ENCODE peak calls at places on chromosomes 16 and 17, in ten cellular contexts. One of them, this sample, is unnamed.

GRCh38 chr17:69592692-69593350 is 178.3 kb downstream of the MAP2K6 start:
- DNase-seq in hepatocyte: no peak
- DNase-seq in heart right ventricle: no peak
- DNase-seq in tibial nerve: no peak
- DNase-seq in astrocyte of the cerebellum: no peak
- DNase-seq in cardiac muscle cell: no peak
- DNase-seq in cardiac fibroblast: no peak
- DNase-seq in Panc1: no peak
- DNase-seq in astrocyte: peak; percentile 59
- DNase-seq in astrocyte of the spinal cord: peak; percentile 46
- DNase-seq in this sample: no peak

GRCh38 chr17:64387545-64388171 is 3.0 kb downstream of the PECAM1 start:
- DNase-seq in heart right ventricle: peak; percentile 37
- DNase-seq in cardiac fibroblast: no peak
- DNase-seq in Panc1: no peak
- DNase-seq in astrocyte: no peak
- DNase-seq in cardiac muscle cell: no peak
- DNase-seq in astrocyte of the spinal cord: no peak
- DNase-seq in astrocyte of the cerebellum: no peak
- DNase-seq in hepatocyte: no peak
- DNase-seq in tibial nerve: no peak
- DNase-seq in this sample: no peak

GRCh38 chr16:81680444-81681263 is 98.4 kb upstream of the PLCG2 start:
- DNase-seq in hepatocyte: no peak
- DNase-seq in Panc1: no peak
- DNase-seq in tibial nerve: no peak
- DNase-seq in astrocyte: no peak
- DNase-seq in cardiac muscle cell: no peak
- DNase-seq in cardiac fibroblast: no peak
- DNase-seq in astrocyte of the spinal cord: no peak
- DNase-seq in astrocyte of the cerebellum: no peak
- DNase-seq in heart right ventricle: no peak
- DNase-seq in this sample: no peak

GRCh38 chr16:15966420-15967222 is 17.2 kb downstream of the ABCC1 start:
- DNase-seq in astrocyte: peak; percentile 87
- DNase-seq in astrocyte of the cerebellum: peak; percentile 60
- DNase-seq in cardiac muscle cell: no peak
- DNase-seq in Panc1: peak; percentile 75
- DNase-seq in astrocyte of the spinal cord: peak; percentile 77
- DNase-seq in tibial nerve: no peak
- DNase-seq in heart right ventricle: no peak
- DNase-seq in hepatocyte: no peak
- DNase-seq in cardiac fibroblast: peak; percentile 66
- DNase-seq in this sample: no peak

GRCh38 chr16:8928467-8928957 is 35.2 kb downstream of the USP7 start:
- DNase-seq in hepatocyte: peak; percentile 47
- DNase-seq in tibial nerve: no peak
- DNase-seq in astrocyte of the cerebellum: no peak
- DNase-seq in cardiac muscle cell: no peak
- DNase-seq in astrocyte of the spinal cord: no peak
- DNase-seq in Panc1: no peak
- DNase-seq in heart right ventricle: no peak
- DNase-seq in astrocyte: peak; percentile 10
- DNase-seq in cardiac fibroblast: peak; percentile 80
- DNase-seq in this sample: no peak

GRCh38 chr16:30706046-30706445 is 7.1 kb downstream of the SRCAP start:
- DNase-seq in cardiac muscle cell: no peak
- DNase-seq in hepatocyte: no peak
- DNase-seq in astrocyte of the spinal cord: no peak
- DNase-seq in heart right ventricle: no peak
- DNase-seq in cardiac fibroblast: no peak
- DNase-seq in astrocyte of the cerebellum: no peak
- DNase-seq in astrocyte: no peak
- DNase-seq in Panc1: no peak
- DNase-seq in tibial nerve: no peak
- DNase-seq in this sample: no peak

GRCh38 chr17:1005361-1005946 is 8.5 kb downstream of the TIMM22 start:
- DNase-seq in heart right ventricle: peak; percentile 65
- DNase-seq in Panc1: no peak
- DNase-seq in astrocyte of the spinal cord: peak; percentile 85
- DNase-seq in hepatocyte: peak; percentile 53
- DNase-seq in tibial nerve: no peak
- DNase-seq in cardiac fibroblast: peak; percentile 83
- DNase-seq in astrocyte: peak; percentile 73
- DNase-seq in cardiac muscle cell: no peak
- DNase-seq in astrocyte of the cerebellum: peak; percentile 78
- DNase-seq in this sample: no peak

GRCh38 chr17:65864409-65864808 is 303.0 kb upstream of the AXIN2 start:
- DNase-seq in Panc1: no peak
- DNase-seq in tibial nerve: no peak
- DNase-seq in cardiac fibroblast: no peak
- DNase-seq in astrocyte: no peak
- DNase-seq in cardiac muscle cell: no peak
- DNase-seq in astrocyte of the spinal cord: no peak
- DNase-seq in astrocyte of the cerebellum: no peak
- DNase-seq in hepatocyte: peak; percentile 17
- DNase-seq in heart right ventricle: no peak
- DNase-seq in this sample: no peak

GRCh38 chr17:58632324-58633314 is 59.2 kb downstream of the TEX14 start:
- DNase-seq in hepatocyte: no peak
- DNase-seq in astrocyte of the cerebellum: no peak
- DNase-seq in heart right ventricle: no peak
- DNase-seq in cardiac fibroblast: no peak
- DNase-seq in Panc1: no peak
- DNase-seq in astrocyte of the spinal cord: no peak
- DNase-seq in cardiac muscle cell: no peak
- DNase-seq in astrocyte: no peak
- DNase-seq in tibial nerve: no peak
- DNase-seq in this sample: no peak

GRCh38 chr17:49952912-49953497 is 16.0 kb upstream of the DLX4 start:
- DNase-seq in tibial nerve: no peak
- DNase-seq in cardiac fibroblast: peak; percentile 23
- DNase-seq in heart right ventricle: no peak
- DNase-seq in astrocyte of the cerebellum: no peak
- DNase-seq in cardiac muscle cell: no peak
- DNase-seq in astrocyte of the spinal cord: peak; percentile 44
- DNase-seq in astrocyte: no peak
- DNase-seq in Panc1: no peak
- DNase-seq in hepatocyte: no peak
- DNase-seq in this sample: no peak

GRCh38 chr17:6413073-6413472 is 21.8 kb downstream of the AIPL1 start:
- DNase-seq in tibial nerve: no peak
- DNase-seq in astrocyte: peak; percentile 27
- DNase-seq in astrocyte of the spinal cord: peak; percentile 43
- DNase-seq in Panc1: peak; percentile 27
- DNase-seq in hepatocyte: peak; percentile 59
- DNase-seq in astrocyte of the cerebellum: peak; percentile 15
- DNase-seq in heart right ventricle: no peak
- DNase-seq in cardiac fibroblast: peak; percentile 40
- DNase-seq in cardiac muscle cell: peak; percentile 56
- DNase-seq in this sample: no peak

GRCh38 chr16:49737541-49737940 is 118.4 kb downstream of the ZNF423 start:
- DNase-seq in Panc1: no peak
- DNase-seq in heart right ventricle: no peak
- DNase-seq in cardiac muscle cell: no peak
- DNase-seq in hepatocyte: no peak
- DNase-seq in tibial nerve: no peak
- DNase-seq in astrocyte of the cerebellum: no peak
- DNase-seq in astrocyte of the spinal cord: no peak
- DNase-seq in astrocyte: no peak
- DNase-seq in cardiac fibroblast: no peak
- DNase-seq in this sample: no peak

GRCh38 chr17:3808701-3809100 is 7.7 kb upstream of the ITGAE start:
- DNase-seq in Panc1: no peak
- DNase-seq in astrocyte of the spinal cord: peak; percentile 16
- DNase-seq in cardiac fibroblast: no peak
- DNase-seq in tibial nerve: no peak
- DNase-seq in heart right ventricle: no peak
- DNase-seq in astrocyte: peak; percentile 75
- DNase-seq in astrocyte of the cerebellum: no peak
- DNase-seq in hepatocyte: no peak
- DNase-seq in cardiac muscle cell: no peak
- DNase-seq in this sample: no peak

DNA sequence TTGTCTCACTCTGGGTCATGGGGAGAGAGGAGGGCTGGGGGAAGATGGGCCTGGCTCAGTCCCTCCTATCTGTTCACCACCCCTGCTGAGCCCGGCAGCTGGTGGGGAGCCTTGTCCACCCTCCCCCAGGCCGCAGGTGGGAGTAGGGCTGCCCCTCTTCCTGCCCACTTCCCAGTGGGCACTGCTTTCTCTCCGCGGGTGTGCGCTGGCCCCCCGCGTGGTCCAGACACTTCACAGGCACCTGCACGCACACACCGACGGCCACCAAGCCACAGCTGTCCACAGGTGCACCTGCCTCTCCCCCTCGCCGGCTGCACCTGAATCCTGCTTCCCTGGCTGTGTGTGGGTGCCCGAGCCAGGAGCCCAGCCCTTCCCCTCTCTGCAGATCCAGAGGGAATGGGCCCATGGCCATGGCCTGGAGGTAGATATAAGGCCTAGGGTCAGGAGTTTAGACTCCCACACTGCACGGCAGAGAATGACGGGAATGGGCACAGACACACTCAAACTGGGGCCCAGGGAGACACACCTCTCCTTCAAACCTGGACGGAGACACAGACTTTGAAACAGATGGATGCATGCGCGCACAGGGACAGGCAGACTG is 2.0 kb downstream of the NHERF2 start:
- DNase-seq in astrocyte: no peak
- DNase-seq in cardiac muscle cell: no peak
- DNase-seq in astrocyte of the cerebellum: no peak
- DNase-seq in heart right ventricle: no peak
- DNase-seq in tibial nerve: no peak
- DNase-seq in cardiac fibroblast: no peak
- DNase-seq in Panc1: no peak
- DNase-seq in hepatocyte: no peak
- DNase-seq in astrocyte of the spinal cord: no peak
- DNase-seq in this sample: no peak
- H3K4me3 ChIP-seq in astrocyte: no peak overlapping the region
- H3K4me3 ChIP-seq in cardiac muscle cell: no peak overlapping the region
- H3K4me3 ChIP-seq in astrocyte of the cerebellum: no peak overlapping the region
- H3K4me3 ChIP-seq in heart right ventricle: peak overlapping the region; percentile 91
- H3K4me3 ChIP-seq in tibial nerve: peak overlapping the region; percentile 83
- H3K4me3 ChIP-seq in cardiac fibroblast: no peak overlapping the region
- H3K4me3 ChIP-seq in Panc1: peak overlapping the region; percentile 59
- H3K4me3 ChIP-seq in hepatocyte: no peak overlapping the region
- H3K4me3 ChIP-seq in astrocyte of the spinal cord: no peak overlapping the region
- H3K4me3 ChIP-seq in this sample: no peak overlapping the region

GRCh38 chr16:10013364-10013763 is 168.9 kb downstream of the GRIN2A start:
- DNase-seq in cardiac muscle cell: no peak
- DNase-seq in heart right ventricle: no peak
- DNase-seq in tibial nerve: no peak
- DNase-seq in Panc1: no peak
- DNase-seq in hepatocyte: no peak
- DNase-seq in astrocyte of the cerebellum: no peak
- DNase-seq in cardiac fibroblast: no peak
- DNase-seq in astrocyte: no peak
- DNase-seq in astrocyte of the spinal cord: no peak
- DNase-seq in this sample: no peak
- TF ChIP-seq CTCF in cardiac muscle cell: no peak
- TF ChIP-seq CTCF in heart right ventricle: no peak
- TF ChIP-seq CTCF in tibial nerve: no peak
- TF ChIP-seq CTCF in Panc1: peak; percentile 22
- TF ChIP-seq CTCF in hepatocyte: no peak
- TF ChIP-seq CTCF in astrocyte of the cerebellum: no peak
- TF ChIP-seq CTCF in cardiac fibroblast: no peak
- TF ChIP-seq CTCF in astrocyte: no peak
- TF ChIP-seq CTCF in astrocyte of the spinal cord: no peak
- TF ChIP-seq CTCF in this sample: peak; percentile 16

DNA sequence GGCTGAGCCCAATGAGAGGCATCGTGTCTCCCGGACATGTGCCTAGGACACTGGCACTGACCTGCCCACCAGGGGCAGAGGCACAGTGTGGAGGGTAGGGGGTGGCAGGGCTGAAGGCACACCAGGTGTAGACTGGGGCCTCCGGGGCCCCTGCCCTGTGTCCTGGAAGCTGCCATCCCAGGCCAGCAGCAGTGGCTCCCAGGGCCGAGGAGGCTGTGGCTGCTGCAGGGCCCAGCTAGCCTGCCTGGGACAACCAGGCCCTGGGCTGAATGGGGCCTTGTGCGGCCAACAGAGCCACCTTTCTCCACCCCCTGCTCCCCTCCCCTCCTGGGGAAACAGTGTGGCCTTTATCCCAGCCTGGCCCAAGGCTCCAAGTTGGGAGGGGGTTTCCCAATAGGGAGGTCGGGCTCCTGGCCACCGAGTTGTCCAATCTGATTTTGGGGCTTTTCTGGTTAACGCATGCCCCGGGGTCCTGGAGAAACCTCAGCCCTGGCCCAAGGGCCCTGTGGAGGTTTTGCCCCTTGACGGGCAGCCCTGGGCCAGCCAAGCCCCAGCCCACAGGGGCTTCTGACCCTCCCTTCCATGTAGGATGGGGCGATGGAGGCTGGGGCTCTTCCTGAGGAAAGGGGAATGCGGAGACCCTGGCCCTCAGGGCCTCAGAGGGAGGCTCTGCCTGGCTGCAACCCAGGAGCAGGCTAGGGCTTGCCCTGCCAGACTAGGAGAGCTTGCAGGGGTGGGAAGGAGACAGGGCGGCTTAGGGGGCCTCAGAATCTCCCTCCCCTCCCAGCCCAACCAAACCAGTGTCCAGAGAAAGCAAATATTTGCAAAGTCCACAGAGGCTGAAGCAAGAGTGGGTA is 4.2 kb downstream of the MTSS2 start:
- DNase-seq in astrocyte of the spinal cord: no peak
- DNase-seq in Panc1: no peak
- DNase-seq in cardiac fibroblast: no peak
- DNase-seq in cardiac muscle cell: no peak
- DNase-seq in tibial nerve: no peak
- DNase-seq in astrocyte of the cerebellum: no peak
- DNase-seq in heart right ventricle: no peak
- DNase-seq in hepatocyte: no peak
- DNase-seq in astrocyte: no peak
- DNase-seq in this sample: no peak
- H3K4me3 ChIP-seq in astrocyte of the spinal cord: no peak overlapping the region
- H3K4me3 ChIP-seq in Panc1: no peak overlapping the region
- H3K4me3 ChIP-seq in cardiac fibroblast: no peak overlapping the region
- H3K4me3 ChIP-seq in cardiac muscle cell: no peak overlapping the region
- H3K4me3 ChIP-seq in tibial nerve: peak overlapping the region; percentile 22
- H3K4me3 ChIP-seq in astrocyte of the cerebellum: no peak overlapping the region
- H3K4me3 ChIP-seq in heart right ventricle: no peak overlapping the region
- H3K4me3 ChIP-seq in hepatocyte: no peak overlapping the region
- H3K4me3 ChIP-seq in astrocyte: no peak overlapping the region
- H3K4me3 ChIP-seq in this sample: no peak overlapping the region

DNA sequence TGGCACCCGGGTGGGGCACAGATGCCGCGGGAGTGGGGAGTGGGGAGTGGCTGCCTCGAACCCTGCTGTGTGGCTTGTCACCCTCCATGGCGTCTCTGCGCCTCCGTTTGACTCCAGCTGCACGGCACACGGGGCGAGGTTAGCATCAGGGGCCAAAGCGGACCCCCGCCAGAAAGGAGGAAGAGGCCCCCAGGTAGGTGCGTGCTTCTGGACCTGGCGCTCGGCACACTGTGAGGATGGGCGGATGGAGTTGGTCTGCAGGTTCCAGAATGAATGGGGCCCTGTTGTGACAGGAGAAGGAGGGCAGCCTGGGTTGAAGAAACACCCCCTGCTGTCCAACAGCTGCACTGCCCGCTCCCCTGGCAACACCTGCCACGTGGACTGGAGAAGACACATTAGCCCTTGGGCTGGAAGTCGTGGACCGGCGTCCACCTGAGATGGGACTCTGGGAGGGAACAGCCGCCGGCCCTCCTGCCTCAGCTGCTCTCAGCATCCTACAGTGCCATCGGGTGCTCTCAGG is 9.4 kb upstream of the FASN start:
- DNase-seq in astrocyte of the spinal cord: no peak
- DNase-seq in heart right ventricle: no peak
- DNase-seq in Panc1: no peak
- DNase-seq in cardiac fibroblast: no peak
- DNase-seq in cardiac muscle cell: no peak
- DNase-seq in hepatocyte: peak; percentile 24
- DNase-seq in astrocyte: no peak
- DNase-seq in tibial nerve: no peak
- DNase-seq in astrocyte of the cerebellum: no peak
- DNase-seq in this sample: no peak
- TF ChIP-seq CTCF in astrocyte of the spinal cord: peak; percentile 30
- TF ChIP-seq CTCF in heart right ventricle: peak; percentile 17
- TF ChIP-seq CTCF in Panc1: no peak
- TF ChIP-seq CTCF in cardiac fibroblast: peak; percentile 33
- TF ChIP-seq CTCF in cardiac muscle cell: peak; percentile 23
- TF ChIP-seq CTCF in hepatocyte: no peak
- TF ChIP-seq CTCF in astrocyte: peak; percentile 5
- TF ChIP-seq CTCF in tibial nerve: no peak
- TF ChIP-seq CTCF in astrocyte of the cerebellum: peak; percentile 25
- TF ChIP-seq CTCF in this sample: peak; percentile 40